ENCODE peak calls at places on chromosomes 13 and 19, in five cellular contexts. E, P, M, U and Y are unnamed samples.

GRCh38 chr13:36531746-36532486 is 99.6 kb downstream of the CCNA1 start:
- DNase-seq in E (no peak), P (no peak), M (no peak), U (peak; percentile 16), Y (no peak)

GRCh38 chr19:31589109-31589508 is 239.9 kb upstream of the TSHZ3 start:
- DNase-seq in E (no peak), P (no peak), M (no peak), U (no peak), Y (no peak)

GRCh38 chr13:67841071-67841470 is 610.9 kb upstream of the PCDH9 start:
- DNase-seq in E (no peak), P (no peak), M (no peak), U (no peak), Y (peak; percentile 36)

GRCh38 chr13:24008679-24009078 is 111.4 kb upstream of the C1QTNF9B start:
- DNase-seq in E (no peak), P (no peak), M (no peak), U (no peak), Y (peak; percentile 41)

GRCh38 chr13:101624210-101624922 is 171.9 kb downstream of the ITGBL1 start:
- DNase-seq in E (no peak), P (no peak), M (peak; percentile 7), U (no peak), Y (no peak)

GRCh38 chr19:10402441-10403038 is 802 bp downstream of the CDC37 start:
- DNase-seq in E (no peak), P (no peak), M (peak; percentile 76), U (no peak), Y (no peak)

GRCh38 chr19:13935765-13936486 is 2.3 kb downstream of the PODNL1 start:
- DNase-seq in E (no peak), P (no peak), M (no peak), U (no peak), Y (no peak)

GRCh38 chr19:54029930-54030490 is 33.7 kb downstream of the VSTM1 start:
- DNase-seq in E (peak; percentile 2), P (peak; percentile 59), M (peak; percentile 34), U (peak; percentile 48), Y (peak; percentile 41)

GRCh38 chr13:103188688-103189326 is 122.6 kb upstream of the SLC10A2 start:
- DNase-seq in E (no peak), P (no peak), M (no peak), U (no peak), Y (no peak)

GRCh38 chr13:106373304-106373988 is 162.0 kb downstream of the EFNB2 start:
- DNase-seq in E (no peak), P (no peak), M (no peak), U (no peak), Y (no peak)

GRCh38 chr19:19385131-19385899 is 20.2 kb upstream of the GATAD2A start:
- DNase-seq in E (peak; percentile 97), P (peak; percentile 100), M (peak; percentile 100), U (peak; percentile 99), Y (peak; percentile 100)

GRCh38 chr19:19386373-19386869 is 19.1 kb upstream of the GATAD2A start:
- DNase-seq in E (no peak), P (no peak), M (no peak), U (no peak), Y (no peak)

GRCh38 chr19:19388568-19389555 is 16.6 kb upstream of the GATAD2A start:
- DNase-seq in E (no peak), P (no peak), M (no peak), U (no peak), Y (peak; percentile 11)

GRCh38 chr19:19385900-19386339 is 19.6 kb upstream of the GATAD2A start:
- DNase-seq in E (no peak), P (no peak), M (peak; percentile 31), U (no peak), Y (no peak)

DNA sequence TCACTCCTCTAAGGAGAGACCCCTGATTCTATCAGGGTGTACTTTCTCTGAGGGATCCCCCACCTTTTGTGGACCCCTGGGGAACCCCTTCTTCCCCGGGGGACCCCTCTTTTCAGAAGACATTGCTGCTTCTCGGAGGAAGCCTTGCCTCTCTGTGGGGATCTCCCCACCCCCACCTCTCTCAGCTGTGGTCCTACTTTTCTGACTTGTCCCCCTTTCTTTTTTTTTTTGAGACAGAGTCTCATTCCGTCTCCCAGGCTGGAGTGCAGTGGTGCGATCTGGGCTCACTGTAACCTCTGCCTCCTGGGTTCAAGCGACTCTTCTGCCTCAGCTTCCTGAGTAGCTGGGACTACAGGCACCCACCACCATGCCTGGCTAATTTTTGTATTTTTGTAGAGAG is 18.4 kb upstream of the GATAD2A start:
- DNase-seq in E (no peak), P (no peak), M (no peak), U (no peak), Y (no peak)
- H3K27ac ChIP-seq in E (no peak overlapping the region), P (peak overlapping the region; percentile 80), M (peak overlapping the region; percentile 92), U (peak overlapping the region; percentile 87), Y (peak overlapping the region; percentile 73)

DNA sequence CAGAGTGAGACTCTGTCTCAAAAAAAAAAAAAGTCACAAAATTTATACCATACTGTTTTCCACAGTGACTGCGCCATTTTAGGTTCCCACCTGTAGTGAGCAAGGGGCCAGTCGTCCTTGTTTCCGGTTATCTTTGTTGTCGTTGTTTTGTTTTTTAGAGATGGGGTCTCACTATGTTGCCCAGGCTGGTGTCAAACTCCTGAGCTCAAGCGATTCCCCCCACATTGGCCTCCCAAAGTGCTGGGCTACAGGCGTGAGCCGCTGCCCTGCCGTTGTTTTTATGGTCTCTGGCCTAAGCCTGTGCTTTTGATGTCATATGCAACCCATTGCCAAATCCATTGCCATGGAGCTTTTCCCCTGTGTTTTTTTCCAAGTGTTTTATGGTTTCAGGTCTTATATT is 3.3 kb downstream of the UPF3A start:
- DNase-seq in E (no peak), P (no peak), M (no peak), U (no peak), Y (no peak)
- H3K27ac ChIP-seq in E (peak overlapping the region; percentile 5), P (no peak overlapping the region), M (no peak overlapping the region), U (no peak overlapping the region), Y (no peak overlapping the region)

GRCh38 chr19:45713141-45713540 is 17.6 kb downstream of the FBXO46 start:
- DNase-seq in E (no peak), P (no peak), M (no peak), U (no peak), Y (no peak)

GRCh38 chr19:45715139-45715538 is 15.6 kb downstream of the FBXO46 start:
- DNase-seq in E (no peak), P (no peak), M (no peak), U (no peak), Y (no peak)

GRCh38 chr19:45710731-45711130 is 18.3 kb downstream of the QPCTL start:
- DNase-seq in E (no peak), P (no peak), M (no peak), U (no peak), Y (no peak)

GRCh38 chr19:45712699-45713067 is 18.0 kb downstream of the FBXO46 start:
- DNase-seq in E (no peak), P (no peak), M (no peak), U (no peak), Y (no peak)

GRCh38 chr19:45711851-45712698 is 18.6 kb downstream of the FBXO46 start:
- DNase-seq in E (no peak), P (no peak), M (no peak), U (no peak), Y (peak; percentile 68)
- H3K27ac ChIP-seq in E (no peak overlapping the region), P (no peak overlapping the region), M (no peak overlapping the region), U (no peak overlapping the region), Y (no peak overlapping the region)

GRCh38 chr19:33429891-33430673 is 56.6 kb downstream of the CEBPG start:
- DNase-seq in E (no peak), P (no peak), M (no peak), U (no peak), Y (no peak)
- H3K27ac ChIP-seq in E (no peak overlapping the region), P (no peak overlapping the region), M (no peak overlapping the region), U (no peak overlapping the region), Y (no peak overlapping the region)

GRCh38 chr13:77751513-77752456 is 54.3 kb downstream of the SLAIN1 start:
- DNase-seq in E (no peak), P (peak; percentile 51), M (peak; percentile 22), U (peak; percentile 29), Y (no peak)
- H3K27ac ChIP-seq in E (peak overlapping the region; percentile 56), P (no peak overlapping the region), M (no peak overlapping the region), U (no peak overlapping the region), Y (no peak overlapping the region)

DNA sequence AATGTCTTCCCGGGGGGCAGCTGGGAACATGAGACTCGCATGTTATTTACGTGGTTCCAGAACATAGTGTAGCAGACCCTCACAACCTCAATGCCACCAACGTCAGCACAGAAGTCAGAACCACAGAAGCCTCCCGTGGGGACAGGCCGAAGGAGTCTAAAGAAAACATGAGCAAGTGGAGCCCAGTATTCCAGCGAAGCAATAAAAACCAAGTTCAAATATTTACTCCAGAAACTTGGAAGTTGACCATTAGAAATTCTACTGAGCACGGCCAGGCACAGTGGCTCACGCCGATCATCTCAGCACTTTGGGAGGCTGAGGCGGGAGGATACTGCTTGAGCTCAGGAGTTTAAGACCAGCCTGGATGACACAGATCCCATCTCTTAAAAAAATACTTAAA is 17.9 kb upstream of the ATP8B3 start:
- DNase-seq in E (no peak), P (no peak), M (no peak), U (no peak), Y (no peak)
- H3K27ac ChIP-seq in E (no peak overlapping the region), P (no peak overlapping the region), M (no peak overlapping the region), U (no peak overlapping the region), Y (peak overlapping the region; percentile 2)

DNA sequence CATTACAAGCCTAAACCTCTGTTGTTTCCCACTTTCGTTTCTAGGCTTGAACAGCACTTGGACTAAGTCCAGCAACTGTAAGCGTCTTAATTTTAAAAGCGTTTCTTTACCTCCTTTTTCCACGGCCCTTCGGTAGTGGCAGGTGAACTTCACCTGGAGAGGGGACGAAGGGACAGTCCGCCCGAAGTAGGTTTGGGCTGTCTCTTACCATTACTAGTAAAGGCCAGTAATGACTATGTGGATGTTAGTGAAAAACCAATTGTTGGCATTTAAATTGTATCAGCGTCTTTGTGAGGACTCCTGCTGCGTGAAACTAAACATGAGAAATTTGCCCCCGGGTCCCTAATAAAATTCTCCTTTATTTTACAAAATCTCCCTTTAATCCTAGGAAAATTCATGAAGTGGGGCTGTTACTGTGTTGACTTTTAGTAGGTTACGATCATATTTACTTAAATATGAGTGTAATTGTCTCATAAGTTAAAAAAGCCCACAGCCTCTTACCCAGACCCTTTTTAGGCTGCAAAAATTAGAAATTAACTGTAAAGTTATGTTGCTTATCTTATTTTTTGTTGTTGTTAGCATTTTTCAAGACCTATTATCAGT is 981 bp downstream of the ITM2B start:
- DNase-seq in E (no peak), P (no peak), M (no peak), U (no peak), Y (no peak)
- H3K27ac ChIP-seq in E (peak overlapping the region; percentile 98), P (peak overlapping the region; percentile 98), M (peak overlapping the region; percentile 99), U (peak overlapping the region; percentile 99), Y (peak overlapping the region; percentile 100)

GRCh38 chr13:40922437-40923040 is 96.6 kb downstream of the ELF1 start:
- DNase-seq in E (no peak), P (no peak), M (peak; percentile 13), U (no peak), Y (peak; percentile 72)

GRCh38 chr13:40916207-40916998 is 102.7 kb downstream of the ELF1 start:
- DNase-seq in E (no peak), P (no peak), M (no peak), U (no peak), Y (no peak)

DNA sequence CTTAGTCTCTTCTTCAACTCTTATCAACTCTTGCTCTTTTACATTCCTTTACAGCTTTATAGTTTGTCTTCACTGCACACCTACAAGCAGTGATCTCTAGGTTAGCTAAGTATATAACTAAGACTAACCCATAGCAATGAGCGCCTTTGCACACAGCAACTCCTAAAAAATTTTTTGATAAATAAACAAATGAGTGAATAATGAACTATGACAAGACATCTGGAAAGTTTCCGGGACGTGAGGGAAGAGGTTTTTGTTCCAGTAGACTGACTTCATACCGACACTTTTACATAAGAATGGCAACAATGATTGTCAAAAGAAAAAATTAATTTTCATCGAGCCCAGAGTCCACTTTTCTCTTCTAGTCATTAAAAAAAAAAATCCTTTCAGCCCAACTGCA is 98.3 kb downstream of the ELF1 start:
- DNase-seq in E (no peak), P (no peak), M (no peak), U (no peak), Y (no peak)
- H3K27ac ChIP-seq in E (peak overlapping the region; percentile 92), P (peak overlapping the region; percentile 65), M (peak overlapping the region; percentile 78), U (peak overlapping the region; percentile 90), Y (peak overlapping the region; percentile 79)